ENCODE peak calls at places on chromosomes 16 and 17, in four cellular contexts. One of them, this sample, is unnamed.

GRCh38 chr17:80782536-80783427 is 208.9 kb upstream of the CHMP6 start:
- DNase-seq in NCI-H774: no peak
- DNase-seq in NCI-H1930: no peak
- DNase-seq in left kidney: no peak
- DNase-seq in this sample: no peak

GRCh38 chr17:66837883-66838665 is 3.2 kb downstream of the CACNG5 start:
- DNase-seq in NCI-H774: no peak
- DNase-seq in NCI-H1930: no peak
- DNase-seq in left kidney: no peak
- DNase-seq in this sample: no peak

GRCh38 chr16:51150894-51151320 is at the start of gene SALL1:
- DNase-seq in NCI-H774: no peak
- DNase-seq in NCI-H1930: no peak
- DNase-seq in left kidney: peak; percentile 55
- DNase-seq in this sample: peak; percentile 78

GRCh38 chr17:10182785-10183184 is 15.6 kb downstream of the GAS7 start:
- DNase-seq in NCI-H774: no peak
- DNase-seq in NCI-H1930: no peak
- DNase-seq in left kidney: no peak
- DNase-seq in this sample: no peak

GRCh38 chr16:12323007-12323699 is 346.6 kb downstream of the SNX29 start:
- DNase-seq in NCI-H774: no peak
- DNase-seq in NCI-H1930: no peak
- DNase-seq in left kidney: no peak
- DNase-seq in this sample: no peak

GRCh38 chr16:67632415-67633172 is 12.3 kb upstream of the CARMIL2 start:
- DNase-seq in NCI-H774: no peak
- DNase-seq in NCI-H1930: no peak
- DNase-seq in left kidney: no peak
- DNase-seq in this sample: no peak

GRCh38 chr17:78868391-78868790 is 27.8 kb upstream of the USP36 start:
- DNase-seq in NCI-H774: no peak
- DNase-seq in NCI-H1930: no peak
- DNase-seq in left kidney: no peak
- DNase-seq in this sample: no peak

GRCh38 chr16:69848635-69849545 is 86.8 kb downstream of the WWP2 start:
- DNase-seq in NCI-H774: no peak
- DNase-seq in NCI-H1930: no peak
- DNase-seq in left kidney: peak; percentile 76
- DNase-seq in this sample: no peak

GRCh38 chr17:2631211-2631610 is 37.8 kb downstream of the PAFAH1B1 start:
- DNase-seq in NCI-H774: no peak
- DNase-seq in NCI-H1930: no peak
- DNase-seq in left kidney: no peak
- DNase-seq in this sample: no peak

GRCh38 chr16:72198021-72198420 is 26.1 kb upstream of the PMFBP1 start:
- DNase-seq in NCI-H774: peak; percentile 41
- DNase-seq in NCI-H1930: no peak
- DNase-seq in left kidney: peak; percentile 87
- DNase-seq in this sample: peak; percentile 81

GRCh38 chr17:83144421-83145357 is 65.3 kb downstream of the METRNL start:
- DNase-seq in NCI-H774: no peak
- DNase-seq in NCI-H1930: no peak
- DNase-seq in left kidney: peak; percentile 9
- DNase-seq in this sample: no peak

GRCh38 chr17:60165976-60166375 is 16.2 kb downstream of the CA4 start:
- DNase-seq in NCI-H774: no peak
- DNase-seq in NCI-H1930: no peak
- DNase-seq in left kidney: no peak
- DNase-seq in this sample: no peak

GRCh38 chr17:29124931-29125270 is 55.3 kb downstream of the MYO18A start:
- DNase-seq in NCI-H774: no peak
- DNase-seq in NCI-H1930: no peak
- DNase-seq in left kidney: no peak
- DNase-seq in this sample: no peak

GRCh38 chr16:79767597-79768280 is 167.2 kb upstream of the MAF start:
- DNase-seq in NCI-H774: no peak
- DNase-seq in NCI-H1930: no peak
- DNase-seq in left kidney: no peak
- DNase-seq in this sample: peak; percentile 51

This sample was measured in retina.